ENCODE peak calls at places on chromosomes 12 and 14, in ten cellular contexts. B is stomach; E is SK-N-SH; M is HepG2; R is breast epithelium; P is CD4-positive, CD25-positive, alpha-beta regulatory T cell; Q is substantia nigra; Y is SJSA1; H is IMR-90; A is Karpas-422. J is an unnamed sample.

GRCh38 chr12:44377443-44378160 is 498.5 kb downstream of the NELL2 start:
- DNase-seq in B (no peak), E (no peak), M (no peak), R (no peak), P (no peak), Q (no peak), Y (no peak), H (no peak), A (no peak), J (no peak)

GRCh38 chr12:41993283-41993682 is 151.4 kb downstream of the GXYLT1 start:
- DNase-seq in B (no peak), E (no peak), M (no peak), R (no peak), P (no peak), Q (no peak), Y (no peak), H (no peak), A (no peak), J (no peak)

GRCh38 chr14:65879218-65880009 is 466.9 kb downstream of the FUT8 start:
- DNase-seq in B (no peak), E (no peak), M (no peak), R (no peak), P (no peak), Q (no peak), Y (no peak), H (peak), A (no peak), J (no peak)

GRCh38 chr12:94263905-94264655 is 115.7 kb downstream of the PLXNC1 start:
- DNase-seq in B (no peak), E (no peak), M (no peak), R (no peak), P (no peak), Q (no peak), Y (no peak), H (no peak), A (no peak), J (no peak)

GRCh38 chr12:16509411-16509810 is 96.6 kb downstream of the LMO3 start:
- DNase-seq in B (no peak), E (no peak), M (no peak), R (no peak), P (no peak), Q (no peak), Y (no peak), H (no peak), A (no peak), J (no peak)

GRCh38 chr14:55661029-55661428 is 81.0 kb downstream of the KTN1 start:
- DNase-seq in B (no peak), E (no peak), M (no peak), R (no peak), P (no peak), Q (no peak), Y (no peak), H (no peak), A (no peak), J (no peak)

GRCh38 chr12:131831021-131831571 is 2.9 kb downstream of the MMP17 start:
- DNase-seq in B (no peak), E (no peak), M (no peak), R (no peak), P (no peak), Q (no peak), Y (no peak), H (no peak), A (no peak), J (no peak)

GRCh38 chr12:76847260-76847659 is 31.6 kb downstream of the CSRP2 start:
- DNase-seq in B (no peak), E (no peak), M (no peak), R (no peak), P (no peak), Q (no peak), Y (no peak), H (no peak), A (no peak), J (no peak)

GRCh38 chr12:114659084-114659483 is 24.9 kb downstream of the TBX3 start:
- DNase-seq in B (no peak), E (no peak), M (peak), R (no peak), P (no peak), Q (no peak), Y (no peak), H (no peak), A (no peak), J (no peak)

GRCh38 chr14:37232907-37233481 is 35.3 kb downstream of the MIPOL1 start:
- DNase-seq in B (no peak), E (peak), M (peak), R (no peak), P (no peak), Q (no peak), Y (peak), H (peak), A (peak), J (no peak)

GRCh38 chr14:65169351-65169750 is 67.0 kb upstream of the MAX start:
- DNase-seq in B (no peak), E (no peak), M (no peak), R (no peak), P (no peak), Q (peak), Y (peak), H (peak), A (no peak), J (no peak)

GRCh38 chr12:132429122-132429931 is 60.6 kb upstream of the FBRSL1 start:
- DNase-seq in B (peak), E (peak), M (peak), R (no peak), P (no peak), Q (no peak), Y (no peak), H (no peak), A (no peak), J (no peak)

GRCh38 chr14:56333361-56334279 is 215.4 kb downstream of the PELI2 start:
- DNase-seq in B (no peak), E (no peak), M (peak), R (no peak), P (no peak), Q (no peak), Y (peak), H (peak), A (no peak), J (no peak)

GRCh38 chr12:31866523-31866922 is 92.7 kb upstream of the RESF1 start:
- DNase-seq in B (no peak), E (no peak), M (no peak), R (no peak), P (no peak), Q (no peak), Y (no peak), H (no peak), A (no peak), J (no peak)

GRCh38 chr12:53995311-53996187 is 4.4 kb upstream of the HOXC9 start:
- DNase-seq in B (peak), E (peak), M (no peak), R (no peak), P (no peak), Q (no peak), Y (peak), H (no peak), A (no peak), J (no peak)

GRCh38 chr14:96752594-96752993 is 44.6 kb upstream of the VRK1 start:
- DNase-seq in B (no peak), E (no peak), M (no peak), R (peak), P (no peak), Q (no peak), Y (no peak), H (peak), A (no peak), J (no peak)

GRCh38 chr12:51942501-51943000 is 8.9 kb upstream of the ACVR1B start:
- DNase-seq in B (peak), E (no peak), M (no peak), R (no peak), P (no peak), Q (no peak), Y (no peak), H (no peak), A (no peak), J (no peak)

GRCh38 chr14:34912966-34913365 is 37.8 kb upstream of the BAZ1A start:
- DNase-seq in B (no peak), E (no peak), M (no peak), R (no peak), P (no peak), Q (no peak), Y (no peak), H (no peak), A (peak), J (no peak)

GRCh38 chr12:12094481-12094880 is 23.7 kb downstream of the BCL2L14 start:
- DNase-seq in B (no peak), E (no peak), M (no peak), R (no peak), P (no peak), Q (no peak), Y (no peak), H (no peak), A (no peak), J (no peak)
- H3K27ac ChIP-seq in B (no peak), E (peak), M (no peak), R (no peak), P (no peak), Q (no peak), Y (no peak), H (peak), A (no peak), J (no peak)

GRCh38 chr12:46268349-46268616 is 560 bp downstream of the SLC38A1 start:
- DNase-seq in B (no peak), E (no peak), M (no peak), R (peak), P (peak), Q (no peak), Y (peak), H (peak), A (no peak), J (peak)
- H3K27ac ChIP-seq in B (peak), E (peak), M (peak), R (peak), P (peak), Q (peak), Y (peak), H (peak), A (peak), J (peak)

GRCh38 chr14:73663548-73664212 is 18.9 kb downstream of the DNAL1 start:
- DNase-seq in B (no peak), E (no peak), M (peak), R (no peak), P (no peak), Q (no peak), Y (no peak), H (no peak), A (no peak), J (no peak)

GRCh38 chr14:73662439-73663056 is 17.8 kb downstream of the DNAL1 start:
- DNase-seq in B (no peak), E (peak), M (peak), R (no peak), P (no peak), Q (no peak), Y (peak), H (peak), A (no peak), J (no peak)

GRCh38 chr14:73661872-73662271 is 17.1 kb downstream of the DNAL1 start:
- DNase-seq in B (no peak), E (no peak), M (no peak), R (no peak), P (no peak), Q (no peak), Y (no peak), H (peak), A (no peak), J (no peak)

GRCh38 chr14:73666583-73666982 is 21.8 kb downstream of the DNAL1 start:
- DNase-seq in B (no peak), E (no peak), M (no peak), R (no peak), P (no peak), Q (no peak), Y (no peak), H (no peak), A (no peak), J (no peak)

DNA sequence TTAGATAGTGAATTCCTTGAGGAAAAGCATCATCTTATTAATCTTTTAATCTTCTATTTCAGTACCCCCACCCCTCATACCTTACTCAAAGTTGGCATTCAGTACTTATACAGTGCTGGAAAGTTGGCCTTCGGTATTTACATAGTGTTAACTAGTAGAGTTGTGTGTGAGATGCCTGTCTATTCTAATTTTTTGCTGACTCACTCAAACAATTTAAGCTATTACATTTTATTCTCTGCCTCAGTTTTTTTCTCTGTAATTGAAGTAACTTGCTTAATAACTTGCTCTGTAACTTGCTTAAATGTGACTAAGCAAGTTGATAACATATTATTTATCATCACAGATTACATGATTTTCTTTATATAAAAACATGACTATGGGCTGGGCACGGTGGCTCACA is 20.3 kb downstream of the DNAL1 start:
- DNase-seq in B (no peak), E (no peak), M (no peak), R (no peak), P (no peak), Q (no peak), Y (no peak), H (no peak), A (no peak), J (no peak)
- H3K27ac ChIP-seq in B (no peak), E (no peak), M (no peak), R (no peak), P (no peak), Q (no peak), Y (no peak), H (no peak), A (no peak), J (no peak)

DNA sequence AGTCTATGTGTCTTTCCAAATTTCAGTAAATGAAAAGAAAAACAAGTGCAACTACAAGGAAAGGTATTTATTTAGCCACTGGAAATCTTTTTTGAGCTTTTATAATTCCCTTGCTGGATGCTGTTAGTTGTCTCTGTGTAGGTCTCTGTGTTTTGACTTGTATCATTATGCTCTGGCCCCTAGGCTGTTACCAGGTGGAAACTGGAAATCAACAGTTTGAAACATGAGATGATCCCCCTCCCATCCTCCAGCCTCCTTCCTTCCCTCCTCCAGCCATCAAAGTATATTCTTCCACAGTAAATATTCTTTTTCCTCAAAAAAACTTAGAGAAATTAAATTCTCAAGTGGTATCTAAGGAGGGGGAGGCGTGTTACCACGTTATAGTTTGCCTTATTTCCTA is 948 bp upstream of the DCN start:
- DNase-seq in B (no peak), E (no peak), M (no peak), R (no peak), P (no peak), Q (no peak), Y (no peak), H (peak), A (no peak), J (no peak)
- H3K27ac ChIP-seq in B (peak), E (peak), M (no peak), R (peak), P (no peak), Q (no peak), Y (no peak), H (peak), A (peak), J (no peak)

DNA sequence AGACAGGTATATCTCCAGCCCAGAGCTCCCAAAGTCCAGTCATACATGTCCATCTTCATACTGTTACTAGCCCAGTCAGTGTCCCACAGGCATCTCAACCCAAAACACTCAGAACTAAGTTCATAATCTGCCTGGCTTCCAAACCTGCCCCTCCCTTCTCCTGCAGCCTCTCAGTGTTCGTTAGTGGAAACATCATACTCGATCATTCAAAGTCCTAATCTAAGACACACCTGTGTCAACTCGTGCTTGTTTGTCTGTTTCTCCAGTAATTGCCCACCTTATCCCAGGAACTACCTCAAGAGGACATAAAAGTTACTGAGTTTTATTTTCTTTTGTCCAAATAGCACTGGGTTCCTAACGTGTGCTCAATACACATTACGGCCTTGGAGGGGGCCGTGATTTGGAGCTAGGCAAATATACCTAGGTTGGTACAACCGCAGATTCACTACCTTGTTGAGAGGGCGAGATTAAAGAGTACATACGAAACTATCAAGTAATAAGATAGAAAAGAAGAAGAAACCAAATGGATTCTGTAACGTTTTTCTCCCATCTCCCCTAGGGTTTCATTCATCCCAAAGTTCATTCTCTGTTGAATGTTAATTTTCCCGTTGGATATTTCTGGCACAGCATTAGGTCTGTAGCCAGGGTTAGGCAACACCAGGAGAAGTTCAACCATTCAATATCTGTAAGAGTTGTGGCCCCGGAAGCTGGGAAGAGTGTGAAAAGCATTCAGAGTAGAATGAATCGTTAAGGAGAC is 3.1 kb downstream of the RNASE8 start:
- DNase-seq in B (no peak), E (no peak), M (no peak), R (no peak), P (no peak), Q (no peak), Y (no peak), H (no peak), A (no peak), J (no peak)
- H3K27ac ChIP-seq in B (no peak), E (no peak), M (peak), R (no peak), P (no peak), Q (no peak), Y (no peak), H (no peak), A (no peak), J (no peak)

GRCh38 chr14:22485178-22485577 is 103.8 kb downstream of the DAD1 start:
- DNase-seq in B (no peak), E (no peak), M (no peak), R (no peak), P (no peak), Q (no peak), Y (no peak), H (no peak), A (no peak), J (no peak)
- H3K27ac ChIP-seq in B (no peak), E (no peak), M (no peak), R (no peak), P (peak), Q (no peak), Y (no peak), H (no peak), A (no peak), J (no peak)

DNA sequence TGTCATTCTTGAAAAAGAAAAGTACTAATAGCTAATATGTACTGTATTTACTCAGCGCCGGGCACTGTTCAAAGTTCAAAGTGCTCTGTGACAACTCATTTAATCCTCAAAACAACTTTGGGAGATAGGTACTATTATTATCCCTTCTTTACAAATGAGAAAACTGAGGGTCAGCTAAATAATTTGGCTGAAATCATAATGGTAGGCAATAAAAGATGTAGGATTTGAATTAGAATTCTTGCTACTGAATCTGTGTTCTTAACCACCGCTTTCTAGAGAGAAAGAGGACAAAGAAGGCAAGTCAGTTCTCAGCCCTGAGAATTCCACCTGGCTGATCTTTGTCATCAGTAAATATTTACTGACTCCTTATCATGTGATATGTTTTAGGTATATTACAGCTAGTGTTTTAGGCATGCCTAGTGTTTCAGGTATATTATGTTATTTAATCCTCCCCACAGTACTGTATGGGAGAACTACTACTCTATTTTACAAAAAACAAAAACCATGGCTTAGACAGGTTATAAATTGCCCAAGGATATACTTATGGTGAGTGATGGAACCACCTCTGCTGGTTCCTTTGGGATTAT is 205.7 kb upstream of the GZMB start:
- DNase-seq in B (no peak), E (no peak), M (peak), R (no peak), P (no peak), Q (no peak), Y (no peak), H (no peak), A (no peak), J (no peak)
- H3K27ac ChIP-seq in B (no peak), E (no peak), M (peak), R (no peak), P (no peak), Q (no peak), Y (no peak), H (no peak), A (no peak), J (no peak)

GRCh38 chr14:72516936-72517408 is 376.9 kb downstream of the DPF3 start:
- DNase-seq in B (peak), E (peak), M (peak), R (peak), P (peak), Q (peak), Y (peak), H (peak), A (peak), J (peak)
- H3K27ac ChIP-seq in B (no peak), E (no peak), M (no peak), R (no peak), P (no peak), Q (no peak), Y (no peak), H (peak), A (peak), J (no peak)

GRCh38 chr14:22177870-22178269 is 411.2 kb downstream of the DAD1 start:
- DNase-seq in B (no peak), E (no peak), M (no peak), R (no peak), P (peak), Q (no peak), Y (no peak), H (peak), A (no peak), J (no peak)
- H3K27ac ChIP-seq in B (no peak), E (no peak), M (no peak), R (no peak), P (no peak), Q (no peak), Y (no peak), H (no peak), A (no peak), J (no peak)

GRCh38 chr14:52917732-52918131 is 33.1 kb downstream of the FERMT2 start:
- DNase-seq in B (no peak), E (no peak), M (no peak), R (no peak), P (no peak), Q (no peak), Y (no peak), H (no peak), A (no peak), J (no peak)
- H3K27ac ChIP-seq in B (peak), E (no peak), M (no peak), R (no peak), P (peak), Q (no peak), Y (no peak), H (peak), A (no peak), J (no peak)